ENCODE peak calls at places on chromosomes 16 and 17, in ten cellular contexts. N is A549, J is GM23338, U is fibroblast of lung, P is PC-9, X is esophagus squamous epithelium, O is uterus, B is body of pancreas, M is left ventricle myocardium inferior, Y is epithelial cell of esophagus. V is an unnamed sample.
A peak's percentile ranks its signal among the peaks of the same experiment; 100 is the strongest.

GRCh38 chr16:15639061-15639568 is 3.8 kb downstream of the MARF1 start:
- DNase-seq in M (no peak), N (no peak), P (no peak), X (no peak), O (no peak), B (no peak), Y (no peak), J (no peak), U (no peak), V (peak; percentile 80)

GRCh38 chr16:89316701-89317100 is 99.2 kb downstream of the ZNF778 start:
- DNase-seq in J (no peak), M (peak; percentile 9), N (no peak), O (no peak), P (no peak), B (no peak), U (no peak), Y (no peak), X (no peak), V (peak; percentile 67)

GRCh38 chr16:16138034-16138635 is 85.2 kb downstream of the ABCC6 start:
- DNase-seq in B (no peak), N (no peak), U (no peak), X (no peak), M (no peak), Y (no peak), P (no peak), J (no peak), O (no peak), V (no peak)

GRCh38 chr17:49920370-49920769 is 48.6 kb upstream of the DLX4 start:
- DNase-seq in M (no peak), J (no peak), Y (no peak), B (no peak), X (no peak), N (no peak), U (no peak), O (no peak), P (no peak), V (no peak)

GRCh38 chr16:84266451-84266850 is 26.6 kb upstream of the KCNG4 start:
- DNase-seq in X (no peak), N (peak; percentile 74), U (peak; percentile 44), Y (peak; percentile 59), P (peak; percentile 78), B (no peak), O (no peak), J (peak; percentile 91), M (peak; percentile 35), V (no peak)

GRCh38 chr17:28700830-28701492 is 10.7 kb downstream of the PROCA1 start:
- DNase-seq in X (no peak), B (no peak), Y (no peak), N (no peak), U (no peak), J (no peak), M (no peak), O (no peak), P (no peak), V (no peak)

GRCh38 chr17:64025732-64026294 is 5.4 kb upstream of the ICAM2 start:
- DNase-seq in N (peak; percentile 81), X (peak; percentile 18), J (peak; percentile 95), O (peak; percentile 57), Y (peak; percentile 66), P (peak; percentile 57), M (peak; percentile 73), B (peak; percentile 73), U (peak; percentile 67), V (peak; percentile 98)

GRCh38 chr16:27350006-27350405 is 36.2 kb downstream of the IL4R start:
- DNase-seq in M (no peak), J (no peak), U (no peak), O (no peak), P (no peak), B (no peak), N (no peak), Y (no peak), X (no peak), V (no peak)

GRCh38 chr16:49701867-49702494 is 153.9 kb downstream of the ZNF423 start:
- DNase-seq in O (peak; percentile 84), P (no peak), M (peak; percentile 76), Y (no peak), X (no peak), B (peak; percentile 13), J (peak; percentile 83), N (no peak), U (peak; percentile 59), V (no peak)

GRCh38 chr17:58335061-58335731 is 6.6 kb upstream of the TSPOAP1 start:
- DNase-seq in B (no peak), Y (no peak), U (no peak), X (no peak), N (no peak), P (no peak), J (no peak), O (no peak), M (no peak), V (peak; percentile 83)
- H3K4me3 ChIP-seq in B (no peak overlapping the region), Y (no peak overlapping the region), U (no peak overlapping the region), X (no peak overlapping the region), N (no peak overlapping the region), P (no peak overlapping the region), J (no peak overlapping the region), O (no peak overlapping the region), M (no peak overlapping the region), V (peak overlapping the region; percentile 96)

GRCh38 chr17:58330544-58330996 is 2.0 kb upstream of the TSPOAP1 start:
- DNase-seq in N (no peak), Y (no peak), P (no peak), J (no peak), X (no peak), O (no peak), M (peak; percentile 11), B (no peak), U (no peak), V (no peak)

GRCh38 chr17:58329808-58330543 is 1.4 kb upstream of the TSPOAP1 start:
- DNase-seq in B (no peak), Y (no peak), M (no peak), X (no peak), P (no peak), U (no peak), J (no peak), O (no peak), N (no peak), V (no peak)

GRCh38 chr17:58328195-58329034 is at the start of gene TSPOAP1:
- DNase-seq in P (no peak), B (no peak), X (no peak), Y (no peak), N (no peak), M (peak; percentile 19), O (no peak), J (peak; percentile 86), U (no peak), V (peak; percentile 94)

GRCh38 chr17:58327363-58328194 is 1.0 kb downstream of the TSPOAP1 start:
- DNase-seq in J (no peak), B (no peak), O (no peak), P (no peak), Y (no peak), X (no peak), M (no peak), U (no peak), N (no peak), V (peak; percentile 92)

DNA sequence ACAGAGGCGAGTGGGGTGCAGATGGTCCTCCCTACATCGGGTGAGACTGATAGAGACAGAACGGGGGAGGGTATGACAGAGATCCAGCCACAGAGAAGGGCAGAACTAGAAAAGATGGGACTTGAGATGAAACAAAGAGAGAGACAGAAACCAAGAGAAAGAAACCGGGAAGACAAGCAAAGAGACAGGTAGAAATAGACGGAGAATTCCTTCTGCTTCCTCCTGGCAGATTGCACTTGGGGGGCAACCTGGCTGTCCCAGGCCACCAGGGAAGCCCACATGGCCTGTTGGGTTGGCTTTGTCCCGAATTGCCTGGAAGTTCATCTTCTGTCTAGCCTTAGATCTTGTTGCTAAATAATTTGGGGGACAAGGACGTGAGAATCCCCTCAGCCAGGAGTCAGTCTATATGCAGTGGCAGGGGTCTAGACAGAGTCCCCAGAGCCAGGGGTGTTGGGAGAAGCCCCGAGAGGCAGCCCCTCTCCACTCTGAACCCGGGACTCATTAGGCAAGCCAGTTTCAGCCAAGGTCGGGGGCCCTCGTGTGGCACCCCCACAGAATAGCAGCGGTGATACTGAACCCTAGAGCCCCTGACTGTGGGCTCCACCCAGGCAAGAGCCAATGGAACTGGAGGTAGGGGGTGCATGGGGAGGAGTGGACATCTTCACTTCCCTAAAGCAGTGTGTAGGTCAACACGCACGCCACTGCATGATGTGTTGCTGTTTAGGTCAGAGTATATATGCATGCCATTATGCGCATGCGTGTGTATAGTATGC is 626 bp upstream of the TSPOAP1 start:
- DNase-seq in U (no peak), N (no peak), M (peak; percentile 30), P (no peak), O (no peak), Y (no peak), J (peak; percentile 77), B (no peak), X (no peak), V (peak; percentile 93)
- TF ChIP-seq CTCF in U (peak; percentile 7), N (peak; percentile 36), M (peak; percentile 26), P (no peak), O (no peak), Y (no peak), J (peak; percentile 71), B (no peak), X (no peak), V (peak; percentile 75)

GRCh38 chr17:7408341-7408740 is 696 bp downstream of the NLGN2 start:
- DNase-seq in U (no peak), P (no peak), Y (no peak), O (no peak), X (no peak), N (no peak), J (peak; percentile 62), B (no peak), M (no peak), V (no peak)
- H3K4me3 ChIP-seq in U (no peak overlapping the region), P (no peak overlapping the region), Y (no peak overlapping the region), O (no peak overlapping the region), X (no peak overlapping the region), N (no peak overlapping the region), J (peak overlapping the region; percentile 57), B (no peak overlapping the region), M (no peak overlapping the region), V (no peak overlapping the region)

GRCh38 chr16:1330260-1330914 is 3.1 kb upstream of the BAIAP3 start:
- DNase-seq in U (no peak), B (no peak), J (peak; percentile 84), P (no peak), M (no peak), Y (no peak), X (no peak), N (no peak), O (no peak), V (no peak)
- TF ChIP-seq CTCF in U (peak; percentile 21), B (peak; percentile 34), J (peak; percentile 86), P (peak; percentile 66), M (peak; percentile 45), Y (peak; percentile 40), X (peak; percentile 23), N (peak; percentile 30), O (no peak), V (peak; percentile 62)

V was measured in spleen.